ENCODE peak calls at places on chromosome 10, in six cellular contexts. S is RCC 7860; V is pancreas; B is smooth muscle cell of the brain vasculature; U is T-helper 22 cell; N is activated T-cell treated with anti-CD3 and anti-CD28 coated beads, Interleukin-2, amount 50 U/mL, for 4 hours. L is an unnamed sample.

GRCh38 chr10:77888356-77888703 is 38.2 kb downstream of the DLG5 start:
- DNase-seq in S (no peak), V (no peak), B (no peak), U (no peak), N (no peak), L (no peak)

GRCh38 chr10:46310851-46311250 is 24.1 kb downstream of the ANTXRL start:
- DNase-seq in S (no peak), V (no peak), B (no peak), U (no peak), N (no peak), L (no peak)

GRCh38 chr10:79244841-79245504 is 102.3 kb upstream of the PPIF start:
- DNase-seq in S (no peak), V (no peak), B (no peak), U (no peak), N (no peak), L (peak; percentile 64)

GRCh38 chr10:28722065-28722803 is 44.9 kb downstream of the BAMBI start:
- DNase-seq in S (no peak), V (no peak), B (no peak), U (no peak), N (no peak), L (no peak)

GRCh38 chr10:87038786-87039185 is 18.7 kb downstream of the FAM25A start:
- DNase-seq in S (no peak), V (no peak), B (no peak), U (no peak), N (no peak), L (no peak)

GRCh38 chr10:63788152-63788821 is 267.1 kb downstream of the REEP3 start:
- DNase-seq in S (no peak), V (no peak), B (no peak), U (no peak), N (no peak), L (no peak)

GRCh38 chr10:12499066-12499465 is 149.7 kb downstream of the CAMK1D start:
- DNase-seq in S (no peak), V (no peak), B (no peak), U (no peak), N (no peak), L (no peak)

GRCh38 chr10:5282137-5282536 is 82.6 kb upstream of the UCN3 start:
- DNase-seq in S (no peak), V (no peak), B (no peak), U (no peak), N (no peak), L (no peak)

GRCh38 chr10:52256832-52257691 is 57.0 kb upstream of the DKK1 start:
- DNase-seq in S (no peak), V (no peak), B (no peak), U (no peak), N (no peak), L (peak; percentile 21)

GRCh38 chr10:114342976-114343375 is 61.3 kb downstream of the AFAP1L2 start:
- DNase-seq in S (no peak), V (no peak), B (no peak), U (no peak), N (no peak), L (no peak)

GRCh38 chr10:26887611-26888215 is 27.0 kb upstream of the ABI1 start:
- DNase-seq in S (no peak), V (no peak), B (no peak), U (no peak), N (no peak), L (no peak)

GRCh38 chr10:120503695-120504094 is 46.7 kb downstream of the PLPP4 start:
- DNase-seq in S (peak; percentile 32), V (no peak), B (no peak), U (no peak), N (no peak), L (no peak)

GRCh38 chr10:91635401-91636400 is 2.8 kb upstream of the PPP1R3C start:
- DNase-seq in S (peak; percentile 58), V (peak; percentile 72), B (no peak), U (peak; percentile 9), N (peak; percentile 20), L (no peak)

GRCh38 chr10:22810643-22811254 is 96.4 kb upstream of the PIP4K2A start:
- DNase-seq in S (no peak), V (no peak), B (no peak), U (no peak), N (no peak), L (no peak)

GRCh38 chr10:12400266-12400931 is 51.1 kb downstream of the CAMK1D start:
- DNase-seq in S (peak; percentile 94), V (no peak), B (no peak), U (no peak), N (no peak), L (no peak)

GRCh38 chr10:103473261-103473671 is 5.8 kb downstream of the CALHM3 start:
- DNase-seq in S (no peak), V (no peak), B (no peak), U (no peak), N (no peak), L (no peak)

GRCh38 chr10:97256356-97256755 is 36.1 kb downstream of the ARHGAP19 start:
- DNase-seq in S (no peak), V (no peak), B (no peak), U (no peak), N (no peak), L (no peak)

GRCh38 chr10:61633665-61634064 is 29.1 kb upstream of the CABCOCO1 start:
- DNase-seq in S (no peak), V (no peak), B (no peak), U (no peak), N (no peak), L (no peak)

GRCh38 chr10:4725917-4726606 is 99.9 kb upstream of the AKR1E2 start:
- DNase-seq in S (peak; percentile 100), V (no peak), B (no peak), U (no peak), N (no peak), L (no peak)

GRCh38 chr10:78947226-78947625 is 121.5 kb upstream of the ZMIZ1 start:
- DNase-seq in S (no peak), V (no peak), B (no peak), U (no peak), N (no peak), L (no peak)

GRCh38 chr10:18079665-18080295 is 60.4 kb upstream of the CACNB2 start:
- DNase-seq in S (no peak), V (no peak), B (no peak), U (no peak), N (no peak), L (no peak)

GRCh38 chr10:108327706-108328105 is 1163.2 kb upstream of the SORCS1 start:
- DNase-seq in S (no peak), V (no peak), B (no peak), U (no peak), N (no peak), L (no peak)

GRCh38 chr10:35216303-35216905 is 89.8 kb downstream of the CREM start:
- DNase-seq in S (peak; percentile 30), V (no peak), B (no peak), U (no peak), N (no peak), L (no peak)

GRCh38 chr10:5723692-5724091 is 39.1 kb downstream of the TASOR2 start:
- DNase-seq in S (no peak), V (no peak), B (no peak), U (no peak), N (no peak), L (no peak)

GRCh38 chr10:110701618-110701971 is 57.5 kb downstream of the RBM20 start:
- DNase-seq in S (no peak), V (no peak), B (no peak), U (no peak), N (no peak), L (no peak)

GRCh38 chr10:103605359-103606156 is 112.1 kb downstream of the NEURL1 start:
- DNase-seq in S (no peak), V (no peak), B (peak; percentile 36), U (no peak), N (peak; percentile 28), L (peak; percentile 33)

GRCh38 chr10:61987951-61988379 is 86.5 kb downstream of the ARID5B start:
- DNase-seq in S (no peak), V (no peak), B (no peak), U (no peak), N (no peak), L (peak; percentile 81)

GRCh38 chr10:69089638-69090599 is 2.0 kb downstream of the SRGN start:
- DNase-seq in S (no peak), V (no peak), B (no peak), U (peak; percentile 79), N (peak; percentile 55), L (peak; percentile 66)

GRCh38 chr10:6114758-6115410 is 26.1 kb downstream of the RBM17 start:
- DNase-seq in S (peak; percentile 44), V (no peak), B (no peak), U (no peak), N (no peak), L (no peak)

GRCh38 chr10:91579351-91579985 is 53.4 kb downstream of the PPP1R3C start:
- DNase-seq in S (no peak), V (no peak), B (no peak), U (no peak), N (no peak), L (no peak)

GRCh38 chr10:43322769-43323168 is 48.7 kb upstream of the FXYD4 start:
- DNase-seq in S (no peak), V (peak; percentile 85), B (peak; percentile 36), U (peak; percentile 80), N (peak; percentile 69), L (peak; percentile 62)

GRCh38 chr10:100807241-100808050 is 62.1 kb downstream of the PAX2 start:
- DNase-seq in S (no peak), V (no peak), B (no peak), U (no peak), N (no peak), L (no peak)

GRCh38 chr10:19194866-19195265 is 146.3 kb downstream of the MALRD1 start:
- DNase-seq in S (peak; percentile 34), V (no peak), B (no peak), U (no peak), N (no peak), L (no peak)

GRCh38 chr10:124484016-124484415 is 22.4 kb downstream of the LHPP start:
- DNase-seq in S (no peak), V (no peak), B (no peak), U (no peak), N (no peak), L (no peak)

GRCh38 chr10:17003151-17003550 is 126.5 kb downstream of the CUBN start:
- DNase-seq in S (peak; percentile 97), V (no peak), B (no peak), U (peak; percentile 76), N (peak; percentile 61), L (no peak)

L was measured in GM06990.